ENCODE peak calls at places on chromosome 5, in seven cellular contexts. A, K, T, H, O, Q and F are unnamed samples.

GRCh38 chr5:945691-946541 is 53.2 kb downstream of the TRIP13 start:
- DNase-seq in A (no peak), K (no peak), T (no peak), H (no peak), O (no peak), Q (peak), F (no peak)

GRCh38 chr5:57939771-57940170 is 457.2 kb upstream of the ACTBL2 start:
- DNase-seq in A (no peak), K (no peak), T (no peak), H (no peak), O (no peak), Q (no peak), F (no peak)

GRCh38 chr5:120055858-120056257 is 408.2 kb upstream of the PRR16 start:
- DNase-seq in A (no peak), K (no peak), T (no peak), H (no peak), O (peak), Q (no peak), F (no peak)

GRCh38 chr5:150637245-150638052 is 3.0 kb upstream of the SYNPO start:
- DNase-seq in A (no peak), K (no peak), T (no peak), H (no peak), O (peak), Q (peak), F (no peak)

GRCh38 chr5:86977808-86978207 is 289.9 kb upstream of the RASA1 start:
- DNase-seq in A (no peak), K (no peak), T (no peak), H (no peak), O (no peak), Q (no peak), F (no peak)

GRCh38 chr5:176719113-176719814 is 72.0 kb downstream of the TSPAN17 start:
- DNase-seq in A (no peak), K (no peak), T (no peak), H (no peak), O (no peak), Q (no peak), F (no peak)

GRCh38 chr5:16933337-16933736 is 2.8 kb downstream of the MYO10 start:
- DNase-seq in A (no peak), K (no peak), T (no peak), H (no peak), O (no peak), Q (no peak), F (no peak)

GRCh38 chr5:35803221-35803651 is 53.5 kb upstream of the IL7R start:
- DNase-seq in A (no peak), K (no peak), T (no peak), H (peak), O (no peak), Q (peak), F (no peak)

GRCh38 chr5:158560170-158560569 is 539.5 kb downstream of the EBF1 start:
- DNase-seq in A (no peak), K (no peak), T (no peak), H (no peak), O (no peak), Q (no peak), F (no peak)

GRCh38 chr5:15993934-15994333 is 185.7 kb downstream of the MARCHF11 start:
- DNase-seq in A (no peak), K (no peak), T (no peak), H (no peak), O (no peak), Q (no peak), F (no peak)

GRCh38 chr5:124263680-124264491 is 482.6 kb downstream of the ZNF608 start:
- DNase-seq in A (no peak), K (no peak), T (no peak), H (peak), O (no peak), Q (peak), F (no peak)

GRCh38 chr5:174690256-174690655 is 34.1 kb upstream of the MSX2 start:
- DNase-seq in A (no peak), K (no peak), T (no peak), H (peak), O (no peak), Q (peak), F (no peak)

GRCh38 chr5:2633992-2634391 is 117.5 kb downstream of the IRX2 start:
- DNase-seq in A (no peak), K (no peak), T (no peak), H (no peak), O (no peak), Q (no peak), F (no peak)

GRCh38 chr5:122756263-122756911 is 18.5 kb upstream of the SNX2 start:
- DNase-seq in A (no peak), K (no peak), T (no peak), H (no peak), O (no peak), Q (no peak), F (no peak)

GRCh38 chr5:14247054-14247386 is 103.9 kb downstream of the TRIO start:
- DNase-seq in A (no peak), K (no peak), T (no peak), H (no peak), O (no peak), Q (peak), F (no peak)

GRCh38 chr5:112703866-112704820 is 33.5 kb upstream of the APC start:
- DNase-seq in A (peak), K (no peak), T (no peak), H (no peak), O (no peak), Q (no peak), F (no peak)

GRCh38 chr5:78501411-78502338 is 141.3 kb downstream of the SCAMP1 start:
- DNase-seq in A (no peak), K (no peak), T (no peak), H (no peak), O (no peak), Q (no peak), F (no peak)

GRCh38 chr5:143713331-143714032 is 98.5 kb upstream of the HMHB1 start:
- DNase-seq in A (no peak), K (no peak), T (no peak), H (no peak), O (no peak), Q (no peak), F (no peak)

GRCh38 chr5:171647043-171647899 is 138.3 kb upstream of the SMIM23 start:
- DNase-seq in A (no peak), K (no peak), T (no peak), H (no peak), O (no peak), Q (no peak), F (no peak)

GRCh38 chr5:140324834-140325195 is 21.6 kb downstream of the HBEGF start:
- DNase-seq in A (no peak), K (no peak), T (no peak), H (no peak), O (no peak), Q (no peak), F (no peak)

GRCh38 chr5:74641014-74641777 is 668 bp upstream of the ENC1 start:
- DNase-seq in A (peak), K (peak), T (peak), H (peak), O (no peak), Q (peak), F (no peak)

GRCh38 chr5:102801375-102801774 is 46.3 kb downstream of the PAM start:
- DNase-seq in A (no peak), K (no peak), T (no peak), H (no peak), O (no peak), Q (peak), F (no peak)

GRCh38 chr5:174798411-174798930 is 74.1 kb downstream of the MSX2 start:
- DNase-seq in A (no peak), K (no peak), T (no peak), H (no peak), O (no peak), Q (no peak), F (no peak)

GRCh38 chr5:115415143-115415491 is 118.7 kb upstream of the CCDC112 start:
- DNase-seq in A (no peak), K (no peak), T (no peak), H (no peak), O (peak), Q (peak), F (no peak)

GRCh38 chr5:141737485-141737884 is 55.5 kb upstream of the ARAP3 start:
- DNase-seq in A (no peak), K (no peak), T (no peak), H (no peak), O (no peak), Q (no peak), F (no peak)

GRCh38 chr5:12270914-12271313 is 366.7 kb upstream of the CTNND2 start:
- DNase-seq in A (no peak), K (no peak), T (no peak), H (no peak), O (no peak), Q (no peak), F (no peak)

GRCh38 chr5:123754167-123754840 is 242.3 kb downstream of the CSNK1G3 start:
- DNase-seq in A (no peak), K (no peak), T (no peak), H (no peak), O (no peak), Q (no peak), F (no peak)

GRCh38 chr5:5276471-5276870 is 136.3 kb downstream of the ADAMTS16 start:
- DNase-seq in A (no peak), K (no peak), T (no peak), H (no peak), O (no peak), Q (no peak), F (no peak)

GRCh38 chr5:57680686-57681085 is 198.1 kb upstream of the ACTBL2 start:
- DNase-seq in A (no peak), K (no peak), T (no peak), H (no peak), O (no peak), Q (no peak), F (no peak)

GRCh38 chr5:138645778-138646575 is 70.8 kb upstream of the HSPA9 start:
- DNase-seq in A (no peak), K (no peak), T (no peak), H (no peak), O (no peak), Q (no peak), F (no peak)

GRCh38 chr5:75348241-75348640 is 11.2 kb downstream of the HMGCR start:
- DNase-seq in A (no peak), K (no peak), T (no peak), H (no peak), O (no peak), Q (no peak), F (no peak)

GRCh38 chr5:132179410-132179809 is 48.2 kb downstream of the P4HA2 start:
- DNase-seq in A (no peak), K (no peak), T (no peak), H (no peak), O (no peak), Q (no peak), F (no peak)
- TF ChIP-seq CTCF in A (no peak), K (no peak), T (no peak), H (no peak), O (no peak), Q (no peak), F (no peak)

DNA sequence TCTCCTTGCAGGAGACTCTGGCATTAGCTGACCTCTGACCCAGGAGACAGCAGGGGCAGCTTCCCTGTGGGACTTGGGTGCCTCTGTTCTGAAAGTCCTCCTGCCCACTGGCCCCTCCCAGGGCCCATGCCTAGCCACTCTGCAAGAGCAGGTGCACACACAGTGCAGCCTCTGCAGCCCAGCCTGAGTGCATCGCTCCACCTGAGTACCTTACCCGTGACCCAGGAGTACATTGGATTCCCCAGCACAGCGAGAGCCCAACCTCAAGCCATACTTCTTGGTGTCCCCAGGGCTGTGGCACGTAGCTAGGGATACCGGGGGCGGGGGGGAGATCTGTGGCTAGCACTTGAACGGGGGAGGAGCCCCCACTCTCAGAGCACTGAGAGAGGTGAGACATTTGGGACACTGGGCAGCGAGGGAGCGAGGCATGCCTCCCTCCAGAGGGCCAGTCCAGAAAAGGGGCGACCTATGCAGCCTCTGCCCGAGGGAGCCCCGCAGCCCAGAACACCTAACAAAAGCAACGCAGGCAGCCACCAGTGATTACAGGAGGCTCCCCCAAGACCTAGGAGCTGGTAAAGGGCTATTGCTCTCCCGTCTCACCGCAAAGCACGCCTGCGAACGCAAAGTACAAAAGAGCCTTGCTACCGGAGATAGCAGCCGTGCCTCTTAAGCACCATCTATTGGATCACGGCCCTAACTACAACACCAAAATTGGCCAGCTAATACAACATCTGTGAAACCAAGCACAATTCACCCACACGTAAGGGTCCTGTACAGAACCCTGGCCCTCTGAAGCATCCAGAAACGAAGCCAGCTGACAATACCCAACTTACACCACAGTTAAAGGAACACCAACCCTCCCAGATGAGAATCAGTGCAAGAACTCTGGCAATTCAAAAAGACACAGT is 826 bp upstream of the PRDM9 start:
- DNase-seq in A (no peak), K (no peak), T (no peak), H (no peak), O (peak), Q (peak), F (no peak)
- TF ChIP-seq CTCF in A (no peak), K (no peak), T (no peak), H (no peak), O (peak), Q (peak), F (no peak)

GRCh38 chr5:32710859-32711692 is at the start of gene NPR3:
- DNase-seq in A (no peak), K (peak), T (no peak), H (peak), O (no peak), Q (peak), F (no peak)

GRCh38 chr5:32710335-32710858 is 724 bp upstream of the NPR3 start:
- DNase-seq in A (no peak), K (peak), T (peak), H (peak), O (no peak), Q (peak), F (no peak)

GRCh38 chr5:32711693-32712462 is 757 bp downstream of the NPR3 start:
- DNase-seq in A (no peak), K (peak), T (no peak), H (peak), O (no peak), Q (peak), F (no peak)

GRCh38 chr5:32708949-32709348 is 2.2 kb upstream of the NPR3 start:
- DNase-seq in A (no peak), K (no peak), T (no peak), H (no peak), O (no peak), Q (peak), F (no peak)

GRCh38 chr5:32709789-32710334 is 1.3 kb upstream of the NPR3 start:
- DNase-seq in A (peak), K (peak), T (peak), H (peak), O (no peak), Q (peak), F (peak)
- TF ChIP-seq CTCF in A (peak), K (peak), T (peak), H (peak), O (peak), Q (peak), F (peak)

DNA sequence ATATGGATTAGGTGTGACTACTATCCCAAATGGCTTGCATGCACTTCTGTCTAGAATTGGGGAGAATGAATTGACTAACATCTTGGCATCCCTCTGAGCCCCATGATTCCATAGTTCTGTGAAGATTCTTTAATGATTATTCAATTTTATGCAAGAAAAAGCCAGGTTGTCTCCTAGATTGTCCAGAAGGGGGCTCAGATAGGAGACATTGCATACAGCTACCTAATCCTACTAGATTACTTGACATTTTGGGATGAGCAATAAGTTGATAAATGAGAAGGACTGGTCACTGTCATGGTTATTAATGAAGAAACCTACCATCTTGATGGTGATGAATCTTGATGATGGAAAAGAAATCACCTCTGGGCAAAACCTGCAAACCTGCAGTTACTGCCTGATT is 117.0 kb downstream of the CARTPT start:
- DNase-seq in A (no peak), K (no peak), T (no peak), H (no peak), O (no peak), Q (no peak), F (no peak)
- TF ChIP-seq CTCF in A (no peak), K (no peak), T (no peak), H (no peak), O (peak), Q (peak), F (no peak)

GRCh38 chr5:133691448-133691847 is 79.1 kb upstream of the FSTL4 start:
- DNase-seq in A (no peak), K (no peak), T (no peak), H (no peak), O (no peak), Q (no peak), F (no peak)
- TF ChIP-seq CTCF in A (no peak), K (no peak), T (no peak), H (no peak), O (no peak), Q (no peak), F (no peak)